ENCODE peak calls at places on chromosomes 4 and X, in four cellular contexts. T, C, N and J are unnamed samples.

GRCh38 chrX:22922961-22923360 is 76.8 kb upstream of the DDX53 start:
- DNase-seq in T (no peak), C (peak; percentile 18), N (no peak), J (no peak)

GRCh38 chr4:156959298-156959702 is 12.3 kb downstream of the PDGFC start:
- DNase-seq in T (no peak), C (peak; percentile 58), N (no peak), J (no peak)

GRCh38 chrX:136586386-136586785 is 54.4 kb downstream of the VGLL1 start:
- DNase-seq in T (no peak), C (no peak), N (no peak), J (no peak)

GRCh38 chrX:71378752-71379151 is 12.6 kb downstream of the TAF1 start:
- DNase-seq in T (no peak), C (no peak), N (no peak), J (no peak)

GRCh38 chr4:1583859-1584258 is 100.3 kb downstream of the FAM53A start:
- DNase-seq in T (no peak), C (no peak), N (no peak), J (no peak)

GRCh38 chr4:168386002-168386401 is 67.5 kb upstream of the DDX60 start:
- DNase-seq in T (no peak), C (no peak), N (no peak), J (no peak)

GRCh38 chrX:47556045-47556623 is 4.9 kb upstream of the ARAF start:
- DNase-seq in T (peak; percentile 85), C (peak; percentile 88), N (peak; percentile 86), J (peak; percentile 81)

GRCh38 chr4:144831971-144832370 is 186.0 kb downstream of the HHIP start:
- DNase-seq in T (peak; percentile 13), C (no peak), N (no peak), J (no peak)

GRCh38 chrX:15301924-15302323 is 13.5 kb downstream of the ASB11 start:
- DNase-seq in T (no peak), C (no peak), N (no peak), J (no peak)

GRCh38 chr4:183256756-183257385 is 63.2 kb downstream of the CLDN22 start:
- DNase-seq in T (peak; percentile 39), C (peak; percentile 60), N (no peak), J (peak; percentile 36)

GRCh38 chrX:119040432-119040831 is 32.4 kb upstream of the CT47C1 start:
- DNase-seq in T (no peak), C (no peak), N (no peak), J (no peak)

GRCh38 chr4:80365928-80366327 is 30.4 kb downstream of the CFAP299 start:
- DNase-seq in T (peak; percentile 40), C (peak; percentile 59), N (peak; percentile 2), J (peak; percentile 7)

GRCh38 chr4:176013466-176014247 is 52.0 kb upstream of the WDR17 start:
- DNase-seq in T (no peak), C (no peak), N (no peak), J (no peak)

GRCh38 chr4:101346312-101346561 is 1.1 kb downstream of the PPP3CA start:
- DNase-seq in T (no peak), C (no peak), N (peak; percentile 16), J (no peak)

GRCh38 chr4:121030711-121031110 is 41.6 kb downstream of the NDNF start:
- DNase-seq in T (no peak), C (no peak), N (no peak), J (no peak)

GRCh38 chrX:95382799-95383198 is 1301.8 kb upstream of the DIAPH2 start:
- DNase-seq in T (no peak), C (no peak), N (no peak), J (no peak)

GRCh38 chrX:50889582-50889981 is 21.0 kb upstream of the BMP15 start:
- DNase-seq in T (no peak), C (no peak), N (no peak), J (no peak)

GRCh38 chrX:125765347-125765746 is 400.7 kb downstream of the DCAF12L2 start:
- DNase-seq in T (no peak), C (no peak), N (no peak), J (no peak)

GRCh38 chr4:38314663-38315062 is 349.3 kb upstream of the KLF3 start:
- DNase-seq in T (peak; percentile 76), C (no peak), N (no peak), J (no peak)

GRCh38 chr4:152107736-152108500 is 347.1 kb upstream of the GATB start:
- DNase-seq in T (no peak), C (no peak), N (no peak), J (no peak)